ENCODE peak calls at places on chromosomes 4 and X, in ten cellular contexts. Q, C, R, U, J, S, M, Y, F and D are unnamed samples.

GRCh38 chr4:20217521-20217920 is 34.2 kb upstream of the SLIT2 start:
- DNase-seq in Q (no peak), C (no peak), R (peak; percentile 8), U (peak; percentile 49), J (no peak), S (no peak), M (no peak), Y (no peak), F (no peak), D (no peak)

GRCh38 chrX:105190252-105190853 is 30.1 kb downstream of the TEX13A start:
- DNase-seq in Q (no peak), C (peak; percentile 0), R (peak; percentile 31), U (peak; percentile 1), J (peak; percentile 18), S (no peak), M (no peak), Y (peak; percentile 77), F (no peak), D (peak; percentile 5)

GRCh38 chr4:44146516-44146915 is 302.1 kb downstream of the KCTD8 start:
- DNase-seq in Q (no peak), C (no peak), R (no peak), U (no peak), J (no peak), S (no peak), M (no peak), Y (no peak), F (no peak), D (no peak)

GRCh38 chrX:7073336-7073735 is 74.2 kb upstream of the STS start:
- DNase-seq in Q (no peak), C (no peak), R (no peak), U (no peak), J (no peak), S (no peak), M (no peak), Y (no peak), F (no peak), D (no peak)

GRCh38 chrX:136147320-136147901 is at the start of gene FHL1:
- DNase-seq in Q (peak; percentile 19), C (peak; percentile 60), R (peak; percentile 47), U (peak; percentile 33), J (peak; percentile 29), S (peak; percentile 34), M (peak; percentile 43), Y (no peak), F (peak; percentile 35), D (peak; percentile 22)

GRCh38 chr4:63226236-63226635 is 1183.0 kb downstream of the TECRL start:
- DNase-seq in Q (no peak), C (no peak), R (no peak), U (no peak), J (no peak), S (no peak), M (no peak), Y (no peak), F (no peak), D (no peak)

GRCh38 chr4:54065282-54066087 is 1.1 kb upstream of the CHIC2 start:
- DNase-seq in Q (no peak), C (no peak), R (no peak), U (peak; percentile 68), J (no peak), S (no peak), M (no peak), Y (no peak), F (no peak), D (no peak)

GRCh38 chr4:70660106-70660505 is 6.2 kb downstream of the JCHAIN start:
- DNase-seq in Q (no peak), C (no peak), R (no peak), U (no peak), J (no peak), S (no peak), M (no peak), Y (no peak), F (no peak), D (no peak)

GRCh38 chrX:68710870-68711576 is 63.6 kb downstream of the STARD8 start:
- DNase-seq in Q (no peak), C (peak; percentile 3), R (peak; percentile 41), U (peak; percentile 31), J (no peak), S (no peak), M (peak; percentile 14), Y (peak; percentile 77), F (no peak), D (peak; percentile 8)

GRCh38 chrX:48957477-48957826 is at the start of gene OTUD5:
- DNase-seq in Q (peak; percentile 76), C (peak; percentile 52), R (peak; percentile 52), U (peak; percentile 62), J (peak; percentile 57), S (peak; percentile 57), M (peak; percentile 77), Y (no peak), F (peak; percentile 78), D (no peak)

GRCh38 chrX:153494541-153495361 is at the start of gene BGN:
- DNase-seq in Q (no peak), C (peak; percentile 32), R (peak; percentile 15), U (peak; percentile 65), J (no peak), S (no peak), M (no peak), Y (no peak), F (peak; percentile 19), D (no peak)